ENCODE peak calls at places on chromosomes 4 and X, in four cellular contexts. P is T-cell; S is heart left ventricle; H is activated T-cell treated with anti-CD3 and anti-CD28 coated beads, Interleukin-2, amount 50 U/mL, for 72 hours. C is an unnamed sample.

GRCh38 chrX:1536712-1537030 is 314 bp downstream of the P2RY8 start:
- ATAC-seq in P (peak), S (peak), H (peak), C (no peak)

GRCh38 chr4:8220661-8221446 is 21.8 kb downstream of the SH3TC1 start:
- ATAC-seq in P (no peak), S (no peak), H (no peak), C (no peak)

GRCh38 chr4:134388351-134388750 is 186.8 kb upstream of the PABPC4L start:
- ATAC-seq in P (no peak), S (no peak), H (no peak), C (no peak)

GRCh38 chr4:163662761-163663160 is 168.3 kb downstream of the TMA16 start:
- ATAC-seq in P (peak), S (no peak), H (no peak), C (no peak)

GRCh38 chr4:142596595-142596994 is 249.5 kb downstream of the INPP4B start:
- ATAC-seq in P (no peak), S (no peak), H (no peak), C (no peak)

GRCh38 chr4:181860157-181860556 is 383.0 kb upstream of the TENM3 start:
- ATAC-seq in P (no peak), S (peak), H (no peak), C (no peak)

GRCh38 chr4:188532751-188533150 is 393.5 kb downstream of the TRIML1 start:
- ATAC-seq in P (no peak), S (no peak), H (no peak), C (no peak)

GRCh38 chrX:15675490-15675921 is 10.9 kb upstream of the CLTRN start:
- ATAC-seq in P (peak), S (peak), H (peak), C (peak)

GRCh38 chr4:150094676-150095075 is 16.4 kb downstream of the DCLK2 start:
- ATAC-seq in P (no peak), S (no peak), H (no peak), C (no peak)

GRCh38 chr4:151887151-151887815 is 126.5 kb upstream of the GATB start:
- ATAC-seq in P (no peak), S (no peak), H (peak), C (no peak)

GRCh38 chr4:37891221-37892159 is 606 bp downstream of the TBC1D1 start:
- ATAC-seq in P (peak), S (peak), H (peak), C (peak)

GRCh38 chrX:12210196-12210815 is 72.0 kb downstream of the FRMPD4 start:
- ATAC-seq in P (no peak), S (peak), H (no peak), C (no peak)

C was measured in gastroesophageal sphincter.